ENCODE peak calls at places on chromosomes 3 and 15, in ten cellular contexts. One of them, this sample, is unnamed.

GRCh38 chr3:172607305-172608121 is 84.3 kb upstream of the TNFSF10 start:
- DNase-seq in AG04449: peak
- DNase-seq in aorta: no peak
- DNase-seq in heart left ventricle: no peak
- DNase-seq in EL: peak
- DNase-seq in activated naive CD8-positive, alpha-beta T cell treated with anti-CD3 and anti-CD28 coated beads for 36 hours: no peak
- DNase-seq in NCI-H1436: no peak
- DNase-seq in neuronal stem cell: no peak
- DNase-seq in activated CD4-positive, alpha-beta T cell treated with anti-CD3 and anti-CD28 coated beads for 48 hours: no peak
- DNase-seq in T-helper 9 cell: no peak
- DNase-seq in this sample: no peak

GRCh38 chr3:47646362-47646761 is 67.7 kb upstream of the CSPG5 start:
- DNase-seq in AG04449: peak
- DNase-seq in aorta: no peak
- DNase-seq in heart left ventricle: no peak
- DNase-seq in EL: no peak
- DNase-seq in activated naive CD8-positive, alpha-beta T cell treated with anti-CD3 and anti-CD28 coated beads for 36 hours: no peak
- DNase-seq in NCI-H1436: no peak
- DNase-seq in neuronal stem cell: no peak
- DNase-seq in activated CD4-positive, alpha-beta T cell treated with anti-CD3 and anti-CD28 coated beads for 48 hours: no peak
- DNase-seq in T-helper 9 cell: no peak
- DNase-seq in this sample: no peak

GRCh38 chr3:13051066-13051465 is 22.2 kb downstream of the IQSEC1 start:
- DNase-seq in AG04449: no peak
- DNase-seq in aorta: no peak
- DNase-seq in heart left ventricle: peak
- DNase-seq in EL: no peak
- DNase-seq in activated naive CD8-positive, alpha-beta T cell treated with anti-CD3 and anti-CD28 coated beads for 36 hours: no peak
- DNase-seq in NCI-H1436: no peak
- DNase-seq in neuronal stem cell: no peak
- DNase-seq in activated CD4-positive, alpha-beta T cell treated with anti-CD3 and anti-CD28 coated beads for 48 hours: no peak
- DNase-seq in T-helper 9 cell: no peak
- DNase-seq in this sample: no peak

GRCh38 chr3:174072675-174073074 is 675.1 kb downstream of the NLGN1 start:
- DNase-seq in AG04449: no peak
- DNase-seq in aorta: no peak
- DNase-seq in heart left ventricle: no peak
- DNase-seq in EL: no peak
- DNase-seq in activated naive CD8-positive, alpha-beta T cell treated with anti-CD3 and anti-CD28 coated beads for 36 hours: no peak
- DNase-seq in NCI-H1436: no peak
- DNase-seq in neuronal stem cell: no peak
- DNase-seq in activated CD4-positive, alpha-beta T cell treated with anti-CD3 and anti-CD28 coated beads for 48 hours: no peak
- DNase-seq in T-helper 9 cell: no peak
- DNase-seq in this sample: no peak

GRCh38 chr3:4406746-4407568 is 60.1 kb downstream of the SUMF1 start:
- DNase-seq in AG04449: no peak
- DNase-seq in aorta: no peak
- DNase-seq in heart left ventricle: no peak
- DNase-seq in EL: no peak
- DNase-seq in activated naive CD8-positive, alpha-beta T cell treated with anti-CD3 and anti-CD28 coated beads for 36 hours: no peak
- DNase-seq in NCI-H1436: no peak
- DNase-seq in neuronal stem cell: no peak
- DNase-seq in activated CD4-positive, alpha-beta T cell treated with anti-CD3 and anti-CD28 coated beads for 48 hours: no peak
- DNase-seq in T-helper 9 cell: no peak
- DNase-seq in this sample: no peak

GRCh38 chr15:82091636-82092140 is 45.9 kb upstream of the MEX3B start:
- DNase-seq in AG04449: no peak
- DNase-seq in aorta: no peak
- DNase-seq in heart left ventricle: no peak
- DNase-seq in EL: no peak
- DNase-seq in activated naive CD8-positive, alpha-beta T cell treated with anti-CD3 and anti-CD28 coated beads for 36 hours: no peak
- DNase-seq in NCI-H1436: no peak
- DNase-seq in neuronal stem cell: no peak
- DNase-seq in activated CD4-positive, alpha-beta T cell treated with anti-CD3 and anti-CD28 coated beads for 48 hours: no peak
- DNase-seq in T-helper 9 cell: no peak
- DNase-seq in this sample: no peak

GRCh38 chr15:79644091-79644490 is 212.0 kb downstream of the MINAR1 start:
- DNase-seq in AG04449: peak
- DNase-seq in aorta: no peak
- DNase-seq in heart left ventricle: no peak
- DNase-seq in EL: peak
- DNase-seq in activated naive CD8-positive, alpha-beta T cell treated with anti-CD3 and anti-CD28 coated beads for 36 hours: peak
- DNase-seq in NCI-H1436: no peak
- DNase-seq in neuronal stem cell: no peak
- DNase-seq in activated CD4-positive, alpha-beta T cell treated with anti-CD3 and anti-CD28 coated beads for 48 hours: peak
- DNase-seq in T-helper 9 cell: no peak
- DNase-seq in this sample: no peak

GRCh38 chr15:68149059-68149458 is 56.1 kb downstream of the CALML4 start:
- DNase-seq in AG04449: no peak
- DNase-seq in aorta: no peak
- DNase-seq in heart left ventricle: no peak
- DNase-seq in EL: peak
- DNase-seq in activated naive CD8-positive, alpha-beta T cell treated with anti-CD3 and anti-CD28 coated beads for 36 hours: no peak
- DNase-seq in NCI-H1436: no peak
- DNase-seq in neuronal stem cell: no peak
- DNase-seq in activated CD4-positive, alpha-beta T cell treated with anti-CD3 and anti-CD28 coated beads for 48 hours: no peak
- DNase-seq in T-helper 9 cell: no peak
- DNase-seq in this sample: no peak

GRCh38 chr15:36645106-36645505 is 65.7 kb downstream of the CDIN1 start:
- DNase-seq in AG04449: no peak
- DNase-seq in aorta: no peak
- DNase-seq in heart left ventricle: no peak
- DNase-seq in EL: no peak
- DNase-seq in activated naive CD8-positive, alpha-beta T cell treated with anti-CD3 and anti-CD28 coated beads for 36 hours: no peak
- DNase-seq in NCI-H1436: no peak
- DNase-seq in neuronal stem cell: no peak
- DNase-seq in activated CD4-positive, alpha-beta T cell treated with anti-CD3 and anti-CD28 coated beads for 48 hours: no peak
- DNase-seq in T-helper 9 cell: no peak
- DNase-seq in this sample: no peak

GRCh38 chr3:117019082-117019713 is 309.6 kb downstream of the TUSC7 start:
- DNase-seq in AG04449: peak
- DNase-seq in aorta: no peak
- DNase-seq in heart left ventricle: no peak
- DNase-seq in EL: peak
- DNase-seq in activated naive CD8-positive, alpha-beta T cell treated with anti-CD3 and anti-CD28 coated beads for 36 hours: peak
- DNase-seq in NCI-H1436: peak
- DNase-seq in neuronal stem cell: peak
- DNase-seq in activated CD4-positive, alpha-beta T cell treated with anti-CD3 and anti-CD28 coated beads for 48 hours: peak
- DNase-seq in T-helper 9 cell: no peak
- DNase-seq in this sample: peak

This sample was measured in mesothelial cell of epicardium.